ENCODE peak calls at places on chromosomes 3 and 15, in nine cellular contexts. U, E, M, Y, B, N, J, K and G are unnamed samples.

GRCh38 chr3:11774296-11774877 is 72.3 kb downstream of the TAMM41 start:
- DNase-seq in U (peak; percentile 58), E (no peak), M (no peak), Y (no peak), B (no peak), N (no peak), J (no peak), K (no peak), G (no peak)

GRCh38 chr3:43506644-43507043 is 115.2 kb downstream of the ANO10 start:
- DNase-seq in U (no peak), E (no peak), M (no peak), Y (no peak), B (no peak), N (no peak), J (no peak), K (no peak), G (no peak)

GRCh38 chr3:20975221-20975620 is 775.8 kb downstream of the ZNF385D start:
- DNase-seq in U (no peak), E (no peak), M (no peak), Y (no peak), B (no peak), N (no peak), J (no peak), K (no peak), G (no peak)

GRCh38 chr3:14508966-14509795 is 31.0 kb downstream of the GRIP2 start:
- DNase-seq in U (no peak), E (peak; percentile 72), M (peak; percentile 28), Y (peak; percentile 86), B (no peak), N (no peak), J (peak; percentile 34), K (peak; percentile 77), G (peak; percentile 63)

GRCh38 chr3:45244356-45244755 is 18.3 kb upstream of the TMEM158 start:
- DNase-seq in U (no peak), E (no peak), M (no peak), Y (no peak), B (no peak), N (no peak), J (no peak), K (no peak), G (no peak)

GRCh38 chr15:73346735-73347312 is 21.9 kb downstream of the HCN4 start:
- DNase-seq in U (peak; percentile 47), E (peak; percentile 76), M (no peak), Y (peak; percentile 64), B (no peak), N (no peak), J (peak; percentile 16), K (no peak), G (peak; percentile 43)

GRCh38 chr15:90004671-90005070 is 3.5 kb downstream of the ZNF710 start:
- DNase-seq in U (peak; percentile 97), E (no peak), M (no peak), Y (peak; percentile 70), B (peak; percentile 82), N (peak; percentile 95), J (no peak), K (peak; percentile 74), G (no peak)

GRCh38 chr3:135781026-135781815 is 184.3 kb upstream of the PPP2R3A start:
- DNase-seq in U (no peak), E (no peak), M (no peak), Y (no peak), B (no peak), N (no peak), J (no peak), K (no peak), G (no peak)

GRCh38 chr15:81027200-81027599 is 26.5 kb downstream of the TLNRD1 start:
- DNase-seq in U (no peak), E (no peak), M (no peak), Y (no peak), B (no peak), N (no peak), J (no peak), K (no peak), G (no peak)

GRCh38 chr15:96878129-96878528 is 547.6 kb downstream of the NR2F2 start:
- DNase-seq in U (no peak), E (no peak), M (no peak), Y (no peak), B (no peak), N (no peak), J (no peak), K (no peak), G (no peak)

GRCh38 chr15:71812966-71813722 is 2.8 kb downstream of the NR2E3 start:
- DNase-seq in U (no peak), E (no peak), M (no peak), Y (no peak), B (no peak), N (no peak), J (no peak), K (no peak), G (no peak)

GRCh38 chr3:51970606-51971300 is 3.1 kb downstream of the ABHD14B start:
- DNase-seq in U (no peak), E (no peak), M (no peak), Y (no peak), B (no peak), N (no peak), J (no peak), K (no peak), G (no peak)

GRCh38 chr3:195583831-195584542 is at the start of gene APOD:
- DNase-seq in U (peak; percentile 71), E (no peak), M (peak; percentile 88), Y (no peak), B (peak; percentile 40), N (no peak), J (no peak), K (peak; percentile 84), G (no peak)

GRCh38 chr15:40844543-40844981 is 714 bp downstream of the SPINT1 start:
- DNase-seq in U (no peak), E (no peak), M (no peak), Y (peak; percentile 67), B (no peak), N (no peak), J (peak; percentile 17), K (no peak), G (peak; percentile 18)

GRCh38 chr3:55547086-55547666 is 60.1 kb upstream of the WNT5A start:
- DNase-seq in U (no peak), E (no peak), M (no peak), Y (no peak), B (no peak), N (no peak), J (no peak), K (no peak), G (no peak)

GRCh38 chr15:57061281-57061680 is 142.8 kb downstream of the TCF12 start:
- DNase-seq in U (no peak), E (no peak), M (no peak), Y (no peak), B (no peak), N (no peak), J (no peak), K (no peak), G (no peak)

GRCh38 chr3:31341130-31341529 is 191.6 kb upstream of the STT3B start:
- DNase-seq in U (no peak), E (no peak), M (no peak), Y (no peak), B (no peak), N (no peak), J (no peak), K (no peak), G (no peak)

GRCh38 chr3:144859057-144859626 is 887.5 kb downstream of the DIPK2A start:
- DNase-seq in U (no peak), E (no peak), M (no peak), Y (no peak), B (no peak), N (no peak), J (no peak), K (no peak), G (no peak)

GRCh38 chr3:159852821-159853505 is 135.7 kb upstream of the IL12A start:
- DNase-seq in U (peak; percentile 66), E (no peak), M (no peak), Y (no peak), B (no peak), N (peak; percentile 67), J (no peak), K (no peak), G (no peak)

GRCh38 chr3:45572755-45573154 is 21.8 kb upstream of the LIMD1 start:
- DNase-seq in U (no peak), E (no peak), M (no peak), Y (no peak), B (no peak), N (no peak), J (no peak), K (no peak), G (no peak)

GRCh38 chr15:66855039-66855438 is 153.0 kb downstream of the SMAD6 start:
- DNase-seq in U (no peak), E (no peak), M (no peak), Y (no peak), B (no peak), N (no peak), J (no peak), K (no peak), G (no peak)

GRCh38 chr3:10248984-10249748 is 907 bp downstream of the TATDN2 start:
- DNase-seq in U (peak; percentile 36), E (no peak), M (no peak), Y (peak; percentile 79), B (no peak), N (no peak), J (peak; percentile 62), K (no peak), G (peak; percentile 58)

GRCh38 chr3:57120040-57120802 is 44.9 kb downstream of the IL17RD start:
- DNase-seq in U (no peak), E (no peak), M (no peak), Y (no peak), B (no peak), N (no peak), J (no peak), K (no peak), G (no peak)

GRCh38 chr3:190089711-190090110 is 31.0 kb downstream of the P3H2 start:
- DNase-seq in U (peak; percentile 83), E (no peak), M (no peak), Y (no peak), B (no peak), N (no peak), J (no peak), K (no peak), G (no peak)

GRCh38 chr3:24595801-24596200 is 101.2 kb upstream of the THRB start:
- DNase-seq in U (peak; percentile 88), E (no peak), M (no peak), Y (no peak), B (no peak), N (no peak), J (no peak), K (no peak), G (no peak)

GRCh38 chr3:193292386-193292785 is 51.4 kb downstream of the PLAAT1 start:
- DNase-seq in U (peak; percentile 9), E (no peak), M (no peak), Y (no peak), B (no peak), N (no peak), J (no peak), K (no peak), G (no peak)

GRCh38 chr3:192038726-192039125 is 577.8 kb downstream of the PYDC2 start:
- DNase-seq in U (peak; percentile 75), E (no peak), M (no peak), Y (no peak), B (no peak), N (peak; percentile 23), J (no peak), K (no peak), G (no peak)

GRCh38 chr3:184262166-184262926 is 993 bp upstream of the CAMK2N2 start:
- DNase-seq in U (peak; percentile 9), E (no peak), M (no peak), Y (peak; percentile 41), B (no peak), N (no peak), J (peak; percentile 26), K (no peak), G (peak; percentile 29)

GRCh38 chr3:100268156-100268555 is 7.4 kb downstream of the TBC1D23 start:
- DNase-seq in U (no peak), E (no peak), M (no peak), Y (no peak), B (no peak), N (no peak), J (no peak), K (no peak), G (no peak)

GRCh38 chr3:12659316-12660015 is 4.5 kb downstream of the RAF1 start:
- DNase-seq in U (no peak), E (no peak), M (no peak), Y (no peak), B (no peak), N (no peak), J (no peak), K (no peak), G (no peak)

GRCh38 chr3:42229266-42229941 is 36.6 kb downstream of the CCK start:
- DNase-seq in U (no peak), E (no peak), M (no peak), Y (no peak), B (no peak), N (no peak), J (no peak), K (no peak), G (no peak)